ENCODE peak calls at places on chromosomes 6 and 20, in four cellular contexts. Y is right atrium auricular region, Z is heart right ventricle, X is transverse colon. L is an unnamed sample.

GRCh38 chr6:5936611-5937010 is 70.1 kb downstream of the NRN1 start:
- DNase-seq in Y (no peak), X (no peak), Z (no peak), L (no peak)

GRCh38 chr6:137661601-137662000 is 167.4 kb upstream of the OLIG3 start:
- DNase-seq in Z (peak), X (no peak), Y (no peak), L (no peak)

GRCh38 chr6:46983007-46983411 is 59.1 kb downstream of the ADGRF1 start:
- DNase-seq in Z (no peak), X (no peak), Y (no peak), L (no peak)

GRCh38 chr20:33689973-33690372 is 3.8 kb upstream of the E2F1 start:
- DNase-seq in Y (no peak), Z (no peak), X (no peak), L (no peak)

GRCh38 chr6:26251354-26252081 is 113.5 kb upstream of the BTN3A2 start:
- DNase-seq in Z (peak), X (peak), Y (no peak), L (no peak)

GRCh38 chr6:69090132-69090531 is 455.1 kb downstream of the ADGRB3 start:
- DNase-seq in Z (peak), X (no peak), Y (no peak), L (peak)

GRCh38 chr6:14542670-14543366 is 425.2 kb downstream of the CD83 start:
- DNase-seq in X (no peak), Y (no peak), Z (no peak), L (peak)

GRCh38 chr20:44714701-44715494 is at the start of gene CCN5:
- DNase-seq in X (peak), Y (peak), Z (peak), L (no peak)

GRCh38 chr6:73774311-73774766 is 78.3 kb downstream of the CD109 start:
- DNase-seq in Z (peak), Y (no peak), X (peak), L (peak)

GRCh38 chr6:170480045-170480714 is 72.9 kb downstream of the PSMB1 start:
- DNase-seq in Y (no peak), X (no peak), Z (peak), L (no peak)

GRCh38 chr20:51163996-51164600 is 141.2 kb upstream of the KCNG1 start:
- DNase-seq in Z (no peak), Y (no peak), X (no peak), L (no peak)

GRCh38 chr6:155418017-155418749 is 37.5 kb downstream of the NOX3 start:
- DNase-seq in Y (no peak), X (peak), Z (peak), L (no peak)

GRCh38 chr6:15243994-15244604 is 1.8 kb upstream of the JARID2 start:
- DNase-seq in Y (no peak), Z (no peak), X (no peak), L (no peak)

GRCh38 chr20:19185083-19185482 is 27.4 kb upstream of the SLC24A3 start:
- DNase-seq in Y (no peak), X (no peak), Z (no peak), L (no peak)

GRCh38 chr20:37518059-37518458 is 3.0 kb upstream of the NNAT start:
- DNase-seq in X (peak), Z (no peak), Y (no peak), L (no peak)

GRCh38 chr6:166950443-166950821 is 5.9 kb downstream of the RNASET2 start:
- DNase-seq in Z (no peak), Y (no peak), X (peak), L (no peak)

GRCh38 chr6:154154389-154154967 is 115.4 kb downstream of the OPRM1 start:
- DNase-seq in Z (peak), X (peak), Y (peak), L (no peak)

GRCh38 chr20:2178328-2179232 is 77.0 kb downstream of the STK35 start:
- DNase-seq in Y (no peak), Z (no peak), X (no peak), L (no peak)

GRCh38 chr6:40640591-40641293 is 53.6 kb upstream of the LRFN2 start:
- DNase-seq in Z (peak), X (no peak), Y (no peak), L (no peak)

GRCh38 chr20:60214901-60215522 is 256.8 kb downstream of the CDH26 start:
- DNase-seq in Y (no peak), Z (no peak), X (no peak), L (no peak)

GRCh38 chr6:40779399-40779798 is 192.2 kb upstream of the LRFN2 start:
- DNase-seq in X (no peak), Z (no peak), Y (no peak), L (peak)

GRCh38 chr20:57323034-57323433 is 6.6 kb upstream of the SPO11 start:
- DNase-seq in Z (no peak), Y (peak), X (peak), L (peak)

GRCh38 chr20:3045816-3046676 is at the start of gene MRPS26:
- DNase-seq in Y (peak), Z (peak), X (peak), L (no peak)

GRCh38 chr20:36919715-36920333 is 31.7 kb downstream of the SAMHD1 start:
- DNase-seq in X (no peak), Y (no peak), Z (peak), L (no peak)

GRCh38 chr6:25136879-25137278 is 142.3 kb upstream of the CARMIL1 start:
- DNase-seq in Z (peak), Y (no peak), X (no peak), L (no peak)

GRCh38 chr6:113879186-113880096 is 22.3 kb downstream of the MARCKS start:
- DNase-seq in Y (peak), Z (peak), X (peak), L (no peak)

GRCh38 chr20:53394433-53394832 is 199.2 kb downstream of the ZNF217 start:
- DNase-seq in Z (no peak), X (no peak), Y (no peak), L (no peak)

GRCh38 chr6:170041526-170041925 is 249.4 kb downstream of the DLL1 start:
- DNase-seq in Z (no peak), X (no peak), Y (no peak), L (no peak)

GRCh38 chr6:19410477-19410876 is 426.7 kb upstream of the ID4 start:
- DNase-seq in Z (no peak), X (no peak), Y (no peak), L (peak)

GRCh38 chr6:127078669-127079068 is 39.8 kb upstream of the RSPO3 start:
- DNase-seq in Y (no peak), Z (no peak), X (no peak), L (no peak)

GRCh38 chr6:127079681-127080080 is 38.8 kb upstream of the RSPO3 start:
- DNase-seq in Y (no peak), X (no peak), Z (no peak), L (no peak)

GRCh38 chr6:127077886-127078285 is 40.6 kb upstream of the RSPO3 start:
- DNase-seq in X (no peak), Y (no peak), Z (no peak), L (no peak)

GRCh38 chr6:127083231-127084015 is 35.0 kb upstream of the RSPO3 start:
- DNase-seq in Z (no peak), X (no peak), Y (no peak), L (no peak)

DNA sequence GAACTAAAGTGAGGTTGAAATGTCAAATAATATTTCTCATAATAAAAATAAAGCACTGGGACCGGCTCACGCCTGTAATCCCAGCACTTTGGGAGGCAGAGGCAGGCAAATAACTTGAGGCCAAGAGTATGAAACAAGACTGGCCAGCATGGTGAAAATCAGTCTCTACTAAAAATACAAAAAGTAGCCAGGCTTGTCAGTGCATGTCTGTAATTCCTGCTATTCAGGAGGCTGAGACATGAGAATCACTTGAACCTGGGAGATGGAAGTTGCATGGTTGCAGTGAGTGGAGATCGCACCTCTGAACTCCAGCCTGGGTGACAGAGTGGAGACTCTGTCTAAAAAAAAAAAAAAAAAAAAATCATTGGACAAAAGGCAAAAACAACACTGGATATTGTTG is 38.4 kb upstream of the RSPO3 start:
- DNase-seq in X (no peak), Y (no peak), Z (no peak), L (no peak)
- H3K4me3 ChIP-seq in X (no peak), Y (no peak), Z (no peak), L (no peak)

GRCh38 chr20:63555661-63556381 is 1.9 kb downstream of the FNDC11 start:
- DNase-seq in Z (no peak), Y (no peak), X (no peak), L (no peak)

GRCh38 chr20:63552481-63553249 is 1.3 kb upstream of the FNDC11 start:
- DNase-seq in Z (no peak), Y (no peak), X (no peak), L (no peak)

GRCh38 chr20:63553933-63554290 is at the start of gene FNDC11:
- DNase-seq in Y (no peak), X (peak), Z (peak), L (no peak)

GRCh38 chr20:63553251-63553932 is 567 bp upstream of the FNDC11 start:
- DNase-seq in Z (peak), X (peak), Y (peak), L (no peak)

DNA sequence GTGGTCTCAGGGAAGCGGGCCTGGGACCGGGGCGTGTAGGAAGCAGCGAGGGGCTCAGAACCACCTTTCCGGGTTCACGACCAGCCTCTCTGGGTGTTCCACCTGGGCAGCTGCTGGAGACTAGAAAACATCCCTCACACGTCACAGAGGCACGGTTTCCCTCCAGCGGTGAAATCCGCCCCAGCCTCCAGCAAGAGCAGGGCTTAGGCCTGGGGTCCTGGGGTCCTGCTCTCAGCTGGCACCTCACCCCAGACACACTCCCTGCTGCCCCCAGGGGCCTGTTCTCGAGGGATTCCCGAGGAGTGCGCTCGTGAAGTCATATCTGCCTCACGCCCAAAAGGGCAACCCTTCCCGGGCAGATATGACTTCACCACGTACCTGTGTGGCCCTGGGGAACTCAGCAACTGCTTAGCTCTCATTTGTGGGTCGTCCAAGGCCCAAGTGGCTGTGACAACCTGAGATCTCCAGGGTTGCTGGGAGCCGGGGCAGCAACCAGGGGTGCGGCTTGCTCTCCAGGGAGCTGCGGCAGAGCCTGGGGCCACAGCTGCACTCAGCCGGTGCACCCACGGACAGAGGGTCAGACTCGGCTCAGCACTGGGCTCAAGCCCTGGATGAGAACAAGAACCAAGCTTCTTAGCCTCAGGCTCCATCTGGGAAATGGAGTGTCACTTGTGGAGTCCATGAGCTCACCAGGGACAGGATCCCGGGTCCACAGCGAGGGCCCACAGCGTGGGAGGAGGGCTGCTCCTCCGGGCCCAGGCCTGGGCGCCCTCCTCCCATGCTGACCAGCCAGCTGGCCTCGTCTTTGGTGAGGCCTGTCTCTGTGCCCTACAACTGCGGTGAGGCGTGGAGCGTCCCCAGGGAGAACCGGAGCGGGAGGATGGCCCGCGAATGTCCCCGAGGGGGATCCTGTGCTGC is 661 bp downstream of the FNDC11 start:
- DNase-seq in Y (no peak), Z (no peak), X (no peak), L (no peak)
- H3K4me3 ChIP-seq in Y (no peak), Z (peak), X (no peak), L (peak)

DNA sequence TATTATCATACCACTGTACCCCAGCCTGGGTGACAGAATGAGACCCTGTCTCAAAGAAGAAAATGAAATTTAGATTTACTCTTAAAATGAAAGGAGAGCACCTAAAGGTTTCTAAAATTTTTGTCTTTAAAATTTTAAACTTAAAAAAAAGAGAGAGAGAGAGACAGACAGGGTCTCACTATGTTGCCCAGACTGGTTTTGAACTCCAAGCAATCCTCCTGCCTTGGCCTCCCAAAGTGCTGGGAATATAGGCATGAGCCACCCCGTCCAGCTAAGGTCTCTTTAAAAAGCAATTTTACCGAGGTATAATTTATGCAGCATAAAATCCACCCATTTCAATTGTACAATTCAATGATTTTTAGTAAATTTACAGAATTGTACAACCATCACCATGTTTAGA is 33.2 kb downstream of the ILRUN start:
- DNase-seq in X (no peak), Z (no peak), Y (no peak), L (no peak)
- H3K4me3 ChIP-seq in X (no peak), Z (no peak), Y (no peak), L (no peak)

GRCh38 chr6:133242761-133243590 is 1.8 kb downstream of the EYA4 start:
- DNase-seq in Z (peak), Y (no peak), X (no peak), L (no peak)
- H3K4me3 ChIP-seq in Z (peak), Y (peak), X (no peak), L (peak)

DNA sequence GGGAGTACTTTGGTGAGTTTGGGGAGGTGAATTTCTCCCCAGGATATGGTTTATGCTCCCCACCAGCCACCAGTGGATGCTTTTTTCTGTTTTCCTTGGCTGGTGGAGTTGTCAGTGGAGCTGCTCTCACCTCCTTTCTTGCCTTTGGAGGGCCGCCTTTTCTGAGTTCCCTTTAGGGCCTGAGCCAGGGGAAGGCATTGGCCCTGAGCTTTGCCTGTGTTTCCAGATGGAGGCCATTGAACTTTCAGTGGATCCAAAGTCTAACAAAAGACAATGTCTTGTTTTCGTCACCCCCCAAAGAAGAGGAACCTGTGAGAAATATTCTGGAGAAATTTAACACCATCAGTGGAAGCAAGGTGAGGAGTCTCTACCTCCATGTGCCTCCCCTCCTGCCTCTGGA is 4.4 kb upstream of the TMEM14A start:
- DNase-seq in Y (no peak), X (no peak), Z (no peak), L (no peak)
- H3K4me3 ChIP-seq in Y (no peak), X (no peak), Z (no peak), L (no peak)

GRCh38 chr20:13262302-13262650 is 41.2 kb downstream of the ISM1 start:
- DNase-seq in Y (no peak), X (no peak), Z (no peak), L (no peak)
- H3K4me3 ChIP-seq in Y (no peak), X (no peak), Z (no peak), L (no peak)

DNA sequence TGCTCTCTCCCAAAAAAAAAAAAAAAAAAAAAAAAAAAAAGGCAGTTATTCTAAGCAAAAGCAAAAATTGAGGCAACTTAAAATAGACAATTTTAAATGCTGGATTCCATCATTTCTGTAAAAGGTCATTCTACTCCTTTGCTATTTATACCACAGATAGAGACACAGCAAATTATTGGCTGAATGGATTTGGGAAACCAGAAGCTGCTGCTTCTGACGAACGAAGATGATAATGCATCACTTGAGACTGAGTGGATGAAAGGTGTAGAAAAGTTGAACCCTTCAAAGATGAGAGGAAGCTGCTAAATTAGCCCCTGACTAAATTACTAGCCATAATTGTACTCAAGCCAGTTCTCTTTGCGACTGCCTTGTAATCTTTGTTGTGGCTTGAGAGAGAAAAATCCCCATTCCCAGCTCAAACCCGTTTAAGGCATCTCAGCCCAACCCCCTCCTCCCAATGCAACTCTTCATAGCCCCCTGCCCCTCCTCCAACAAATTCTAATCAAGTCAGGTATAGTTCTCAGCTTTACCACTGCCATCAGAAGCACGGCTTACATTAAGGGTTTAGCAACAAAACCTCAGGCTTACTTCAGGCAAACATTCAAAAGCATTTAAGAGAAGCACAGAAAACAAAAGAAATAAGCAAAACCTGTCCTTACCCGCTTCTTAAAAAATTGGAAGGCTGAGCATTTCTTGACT is 1.0 kb downstream of the SGK1 start:
- DNase-seq in X (no peak), Y (no peak), Z (no peak), L (no peak)
- H3K4me3 ChIP-seq in X (no peak), Y (peak), Z (peak), L (no peak)

GRCh38 chr20:24777746-24778145 is 171.3 kb upstream of the CST7 start:
- DNase-seq in Z (no peak), Y (no peak), X (no peak), L (no peak)

GRCh38 chr20:24778585-24779031 is 170.5 kb upstream of the CST7 start:
- DNase-seq in X (peak), Y (no peak), Z (no peak), L (no peak)

GRCh38 chr20:24779166-24779565 is 169.9 kb upstream of the CST7 start:
- DNase-seq in Z (no peak), Y (no peak), X (no peak), L (no peak)

GRCh38 chr20:24775966-24776365 is 173.1 kb upstream of the CST7 start:
- DNase-seq in X (no peak), Z (no peak), Y (no peak), L (no peak)

DNA sequence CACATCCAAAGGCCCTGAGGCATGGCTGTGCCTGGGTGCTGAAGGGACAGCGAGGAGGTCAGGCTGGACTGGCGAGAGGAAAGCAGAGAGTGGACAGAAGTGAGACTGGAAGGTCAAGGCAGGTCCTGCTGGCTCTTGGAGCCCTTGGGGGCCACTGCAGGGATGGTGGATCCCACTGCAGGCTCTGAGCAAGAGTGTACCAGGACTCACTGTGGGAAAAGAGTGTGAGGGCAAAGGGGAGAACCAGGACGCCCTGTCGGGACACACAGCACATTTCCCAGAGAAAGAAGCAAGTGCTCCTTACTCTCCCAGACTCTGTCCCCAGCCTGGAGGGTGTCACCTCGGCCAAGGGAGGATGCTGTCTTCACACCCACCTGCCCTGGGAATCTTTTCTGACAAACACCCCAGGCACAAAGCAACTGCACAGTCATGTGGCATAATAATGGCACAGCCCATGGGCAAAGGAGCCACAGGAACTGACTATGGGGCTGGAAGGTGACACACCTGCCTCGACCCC is 172.3 kb upstream of the CST7 start:
- DNase-seq in Z (no peak), X (peak), Y (no peak), L (no peak)
- H3K4me3 ChIP-seq in Z (no peak), X (no peak), Y (no peak), L (no peak)

L was measured in kidney epithelial cell.